ENCODE peak calls at places on chromosomes 5 and 9, in four cellular contexts. Q is WTC11, H is K562, D is HepG2. L is an unnamed sample.

GRCh38 chr5:99600952-99601351 is 672.1 kb upstream of the CHD1 start:
- DNase-seq in Q (no peak), H (no peak), D (no peak), L (no peak)

GRCh38 chr5:176944276-176944675 is 45.1 kb upstream of the HK3 start:
- DNase-seq in Q (no peak), H (no peak), D (no peak), L (no peak)

GRCh38 chr9:32128546-32128945 is 255.9 kb upstream of the ACO1 start:
- DNase-seq in Q (peak; percentile 32), H (no peak), D (no peak), L (no peak)

GRCh38 chr9:33236571-33236970 is 3.4 kb upstream of the SPINK4 start:
- DNase-seq in Q (no peak), H (no peak), D (no peak), L (no peak)

GRCh38 chr5:68405026-68405684 is 189.6 kb downstream of the PIK3R1 start:
- DNase-seq in Q (no peak), H (peak; percentile 68), D (no peak), L (peak; percentile 64)

GRCh38 chr9:27437652-27438373 is 86.3 kb upstream of the IFNK start:
- DNase-seq in Q (no peak), H (no peak), D (no peak), L (no peak)

GRCh38 chr5:154038241-154038603 is 488 bp downstream of the FAM114A2 start:
- DNase-seq in Q (no peak), H (peak; percentile 69), D (peak; percentile 43), L (no peak)

GRCh38 chr5:122099060-122099790 is 21.2 kb upstream of the LOX start:
- DNase-seq in Q (no peak), H (no peak), D (no peak), L (no peak)

GRCh38 chr5:176334031-176334770 is 27.4 kb downstream of the KIAA1191 start:
- DNase-seq in Q (no peak), H (no peak), D (no peak), L (no peak)

GRCh38 chr9:117485176-117485575 is 70.3 kb upstream of the ASTN2 start:
- DNase-seq in Q (no peak), H (no peak), D (no peak), L (no peak)

GRCh38 chr5:179269781-179270543 is 75.3 kb downstream of the ADAMTS2 start:
- DNase-seq in Q (no peak), H (no peak), D (no peak), L (no peak)

GRCh38 chr5:132498152-132498551 is 7.6 kb upstream of the IRF1 start:
- DNase-seq in Q (no peak), H (no peak), D (no peak), L (peak; percentile 59)

GRCh38 chr5:109566361-109566760 is 123.4 kb upstream of the MAN2A1 start:
- DNase-seq in Q (no peak), H (no peak), D (no peak), L (no peak)
- TF ChIP-seq NR3C1 in Q (no peak), H (no peak), D (no peak), L (no peak)

GRCh38 chr5:110476164-110476563 is 250.3 kb downstream of the TMEM232 start:
- DNase-seq in Q (no peak), H (no peak), D (no peak), L (no peak)

GRCh38 chr5:110475529-110475928 is 250.9 kb downstream of the TMEM232 start:
- DNase-seq in Q (no peak), H (no peak), D (no peak), L (no peak)

GRCh38 chr5:110478899-110479298 is 247.6 kb downstream of the TMEM232 start:
- DNase-seq in Q (no peak), H (no peak), D (no peak), L (no peak)

DNA sequence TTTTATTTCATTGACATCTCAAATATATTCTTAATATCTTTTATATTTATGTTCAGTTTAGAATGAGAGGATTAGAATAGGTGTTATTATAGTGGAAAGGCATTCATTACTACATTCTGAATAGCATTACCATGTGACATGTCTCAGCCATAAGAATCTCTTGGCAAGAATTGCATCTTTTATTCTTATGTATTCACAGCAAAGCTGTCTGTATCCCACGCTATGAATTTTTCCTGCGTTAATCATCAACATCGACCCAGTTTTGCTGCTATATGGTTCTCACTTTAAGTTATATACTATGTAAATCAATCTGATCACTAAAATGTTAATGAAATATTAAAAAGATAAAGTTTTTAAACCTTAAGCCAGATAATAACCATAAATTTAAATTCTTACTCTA is 248.5 kb downstream of the TMEM232 start:
- DNase-seq in Q (no peak), H (no peak), D (no peak), L (no peak)
- TF ChIP-seq NR3C1 in Q (no peak), H (no peak), D (no peak), L (no peak)

GRCh38 chr9:131627326-131627845 is 82.1 kb downstream of the PRRT1B start:
- DNase-seq in Q (no peak), H (no peak), D (no peak), L (no peak)
- TF ChIP-seq NR3C1 in Q (no peak), H (no peak), D (no peak), L (no peak)

DNA sequence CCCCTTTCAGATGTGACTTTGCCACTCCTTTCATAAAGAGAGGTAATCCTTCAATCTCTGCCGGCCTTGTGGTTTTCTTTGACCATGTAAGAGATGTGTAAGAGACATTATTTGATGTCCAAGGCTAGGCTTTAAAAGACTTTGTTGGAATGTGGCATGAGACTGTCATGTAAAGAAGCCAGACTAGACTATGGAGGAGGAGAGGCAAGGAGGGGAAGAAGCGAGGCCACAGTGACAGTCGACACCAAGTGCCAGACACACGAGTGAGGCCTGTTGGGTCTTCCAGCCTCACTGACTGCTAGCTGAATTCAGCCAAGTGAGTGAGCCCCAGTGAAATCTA is 1013.3 kb downstream of the MAT2B start:
- DNase-seq in Q (no peak), H (no peak), D (no peak), L (no peak)
- TF ChIP-seq NR3C1 in Q (no peak), H (no peak), D (no peak), L (no peak)

DNA sequence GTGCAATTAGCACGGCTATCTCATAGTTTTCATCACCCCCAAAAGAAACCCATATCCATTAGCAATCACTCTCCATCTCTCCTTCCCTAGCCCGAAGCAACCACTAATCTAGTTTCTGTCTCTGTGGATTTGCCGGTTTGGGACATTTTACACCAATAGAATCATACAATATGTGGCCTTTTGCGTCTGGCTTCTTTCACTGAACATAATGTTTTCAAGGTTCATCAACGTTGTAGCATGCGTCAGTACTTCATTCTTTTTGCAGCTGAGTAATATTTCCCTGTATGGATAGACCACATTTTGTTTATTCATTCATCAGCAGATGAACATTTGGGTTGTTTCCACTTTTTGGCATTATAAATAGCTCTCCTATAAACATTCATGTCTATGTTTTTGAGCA is 75.4 kb upstream of the TBC1D2 start:
- DNase-seq in Q (no peak), H (no peak), D (no peak), L (no peak)
- TF ChIP-seq NR3C1 in Q (no peak), H (no peak), D (no peak), L (no peak)

GRCh38 chr5:149550267-149550582 is 1.0 kb downstream of the CSNK1A1 start:
- DNase-seq in Q (no peak), H (peak; percentile 21), D (no peak), L (no peak)
- TF ChIP-seq NR3C1 in Q (no peak), H (no peak), D (no peak), L (no peak)